ENCODE peak calls at places on chromosomes 5 and 9, in four cellular contexts. M is sigmoid colon, Q is H1, R is transverse colon. A is an unnamed sample.

GRCh38 chr5:160118349-160119141 is 705 bp downstream of the PWWP2A start:
- DNase-seq in M (peak), Q (peak), R (peak), A (peak)

GRCh38 chr5:124398471-124398870 is 348.0 kb downstream of the ZNF608 start:
- DNase-seq in M (no peak), Q (no peak), R (no peak), A (no peak)

GRCh38 chr9:84435902-84436301 is 95.3 kb upstream of the SLC28A3 start:
- DNase-seq in M (no peak), Q (no peak), R (no peak), A (no peak)

GRCh38 chr5:135873831-135874230 is 21.8 kb downstream of the IL9 start:
- DNase-seq in M (no peak), Q (no peak), R (no peak), A (no peak)

GRCh38 chr9:21670374-21670773 is 132.1 kb upstream of the MTAP start:
- DNase-seq in M (no peak), Q (no peak), R (no peak), A (no peak)

GRCh38 chr9:31776471-31776870 is 608.0 kb upstream of the ACO1 start:
- DNase-seq in M (no peak), Q (no peak), R (no peak), A (no peak)

GRCh38 chr5:92687793-92688467 is 893.1 kb downstream of the NR2F1-AS1 start:
- DNase-seq in M (no peak), Q (no peak), R (no peak), A (no peak)

GRCh38 chr5:111805071-111805470 is 48.1 kb upstream of the NREP start:
- DNase-seq in M (no peak), Q (no peak), R (no peak), A (no peak)

GRCh38 chr5:8208307-8208706 is 339.4 kb downstream of the MTRR start:
- DNase-seq in M (no peak), Q (no peak), R (no peak), A (no peak)

GRCh38 chr5:73451218-73452130 is 2.9 kb upstream of the FOXD1 start:
- DNase-seq in M (no peak), Q (peak), R (peak), A (no peak)

GRCh38 chr9:69421908-69422801 is 97.1 kb downstream of the ENTREP1 start:
- DNase-seq in M (peak), Q (peak), R (peak), A (no peak)

GRCh38 chr9:114367823-114368609 is 19.8 kb downstream of the AKNA start:
- DNase-seq in M (no peak), Q (no peak), R (no peak), A (no peak)

GRCh38 chr9:83081846-83082245 is 18.9 kb upstream of the RASEF start:
- DNase-seq in M (no peak), Q (no peak), R (no peak), A (no peak)

GRCh38 chr9:135662758-135663450 is at the start of gene LCN9:
- DNase-seq in M (no peak), Q (peak), R (no peak), A (no peak)

GRCh38 chr5:10702911-10703491 is 58.0 kb downstream of the DAP start:
- DNase-seq in M (no peak), Q (no peak), R (no peak), A (no peak)
- TF ChIP-seq POLR2AphosphoS5 in M (no peak), Q (no peak), R (no peak), A (no peak)

GRCh38 chr9:122332083-122332482 is 38.7 kb upstream of the PTGS1 start:
- DNase-seq in M (no peak), Q (no peak), R (no peak), A (no peak)
- TF ChIP-seq POLR2A in M (no peak), Q (no peak), R (no peak), A (no peak)

GRCh38 chr5:50445281-50445949 is 4.3 kb upstream of the EMB start:
- DNase-seq in M (no peak), Q (no peak), R (peak), A (no peak)
- TF ChIP-seq POLR2AphosphoS5 in M (no peak), Q (no peak), R (no peak), A (no peak)

GRCh38 chr9:126860077-126860756 is at the start of gene ZBTB34:
- DNase-seq in M (peak), Q (peak), R (peak), A (no peak)
- TF ChIP-seq POLR2A in M (no peak), Q (no peak), R (no peak), A (no peak)

A was measured in breast epithelium.